ENCODE peak calls at places on chromosome 2, in ten cellular contexts. C, B, R, Q, A, J, Z, F, S and H are unnamed samples.

GRCh38 chr2:66452917-66453316 is 18.0 kb downstream of the MEIS1 start:
- DNase-seq in B (no peak), C (no peak), R (no peak), Q (no peak), F (no peak), S (no peak), J (no peak), A (no peak), Z (no peak), H (no peak)

GRCh38 chr2:130826419-130826818 is 10.3 kb upstream of the ARHGEF4 start:
- DNase-seq in B (no peak), S (no peak), Z (no peak), Q (no peak), C (no peak), F (no peak), A (no peak), J (no peak), R (no peak), H (no peak)

GRCh38 chr2:45342-46130 is 769 bp downstream of the FAM110C start:
- DNase-seq in R (no peak), B (no peak), S (peak; percentile 41), Q (no peak), J (no peak), F (no peak), Z (no peak), C (no peak), A (peak; percentile 15), H (no peak)

GRCh38 chr2:41618754-41619153 is 429.1 kb upstream of the PKDCC start:
- DNase-seq in A (no peak), S (no peak), F (no peak), Q (no peak), Z (no peak), C (no peak), J (no peak), B (no peak), R (no peak), H (no peak)

GRCh38 chr2:128635361-128635900 is 316.8 kb upstream of the HS6ST1 start:
- DNase-seq in Q (no peak), S (peak; percentile 10), F (no peak), C (no peak), A (no peak), R (no peak), Z (no peak), J (no peak), B (no peak), H (no peak)

GRCh38 chr2:114661926-114662670 is 219.7 kb downstream of the DPP10 start:
- DNase-seq in B (no peak), J (no peak), Z (no peak), Q (no peak), S (peak; percentile 16), C (no peak), F (peak; percentile 37), R (no peak), A (no peak), H (no peak)

GRCh38 chr2:57199663-57200062 is 846.9 kb upstream of the VRK2 start:
- DNase-seq in Z (no peak), A (no peak), J (no peak), F (no peak), S (no peak), C (no peak), B (no peak), Q (no peak), R (no peak), H (no peak)

GRCh38 chr2:217413193-217413592 is 553.3 kb upstream of the TNP1 start:
- DNase-seq in R (no peak), Z (no peak), A (no peak), B (no peak), Q (no peak), S (no peak), C (no peak), F (no peak), J (peak; percentile 45), H (no peak)

GRCh38 chr2:168798888-168799410 is 3.5 kb upstream of the NOSTRIN start:
- DNase-seq in C (no peak), A (no peak), B (no peak), S (no peak), R (no peak), F (no peak), J (no peak), Z (no peak), Q (no peak), H (no peak)

GRCh38 chr2:3265981-3266726 is 111.5 kb downstream of the EIPR1 start:
- DNase-seq in R (no peak), C (no peak), J (no peak), A (no peak), Q (no peak), B (no peak), S (no peak), Z (no peak), F (no peak), H (no peak)

GRCh38 chr2:210475726-210476125 is 833 bp downstream of the LANCL1 start:
- DNase-seq in C (no peak), F (no peak), Q (no peak), B (no peak), A (no peak), R (no peak), J (peak; percentile 11), Z (no peak), S (no peak), H (no peak)

GRCh38 chr2:129354662-129355061 is 624.8 kb upstream of the RAB6C start:
- DNase-seq in J (no peak), Q (no peak), R (no peak), A (no peak), B (no peak), C (no peak), Z (no peak), F (no peak), S (no peak), H (no peak)

GRCh38 chr2:136358576-136358975 is 240.6 kb upstream of the CXCR4 start:
- DNase-seq in Z (no peak), F (no peak), Q (no peak), S (no peak), J (no peak), R (no peak), B (no peak), C (no peak), A (no peak), H (no peak)

GRCh38 chr2:64012115-64012514 is 7.1 kb downstream of the VPS54 start:
- DNase-seq in C (no peak), F (no peak), J (peak; percentile 16), R (no peak), B (no peak), Z (no peak), S (no peak), Q (no peak), A (no peak), H (no peak)

GRCh38 chr2:7794916-7795315 is 877.7 kb downstream of the RNF144A start:
- DNase-seq in Q (no peak), F (no peak), C (no peak), A (no peak), R (no peak), J (no peak), S (peak; percentile 39), Z (no peak), B (no peak), H (no peak)

GRCh38 chr2:222637072-222637471 is 18.8 kb downstream of the FARSB start:
- DNase-seq in J (no peak), C (no peak), Q (no peak), F (no peak), Z (no peak), S (no peak), R (no peak), B (no peak), A (no peak), H (no peak)